ENCODE peak calls at places on chromosomes 2 and 18, in seven cellular contexts. U is A549, Z is kidney epithelial cell, I is neural progenitor cell, A is IMR-90, O is GM12865, G is AG04450. C is an unnamed sample.

GRCh38 chr2:216774620-216775019 is 79.3 kb upstream of the IGFBP5 start:
- DNase-seq in I (no peak), Z (peak), U (no peak), G (peak), A (peak), O (no peak), C (peak)

GRCh38 chr2:172282944-172283343 is 144.4 kb upstream of the ITGA6 start:
- DNase-seq in U (no peak), O (no peak), G (peak), A (peak), I (no peak), Z (peak), C (peak)

GRCh38 chr2:86158286-86158685 is 37.0 kb downstream of the IMMT start:
- DNase-seq in A (no peak), Z (no peak), O (no peak), G (no peak), I (no peak), U (no peak), C (no peak)

GRCh38 chr2:219611866-219612604 is 14.4 kb downstream of the STK11IP start:
- DNase-seq in G (no peak), I (no peak), O (no peak), U (no peak), A (no peak), Z (no peak), C (no peak)

GRCh38 chr2:159538801-159539200 is 77.5 kb downstream of the BAZ2B start:
- DNase-seq in O (no peak), U (no peak), G (no peak), Z (no peak), I (no peak), A (no peak), C (no peak)

GRCh38 chr18:55250729-55251128 is 291.5 kb upstream of the CCDC68 start:
- DNase-seq in G (no peak), U (no peak), A (peak), O (peak), Z (no peak), I (no peak), C (no peak)

GRCh38 chr2:232533944-232534710 is 5.4 kb upstream of the CHRNG start:
- DNase-seq in G (no peak), O (no peak), I (no peak), Z (no peak), U (no peak), A (peak), C (no peak)

GRCh38 chr2:227871375-227871788 is at the start of gene DAW1:
- DNase-seq in A (peak), I (no peak), G (no peak), O (peak), Z (peak), U (no peak), C (no peak)

GRCh38 chr2:105287692-105288091 is 41.8 kb downstream of the TGFBRAP1 start:
- DNase-seq in I (peak), G (no peak), A (peak), O (peak), Z (no peak), U (peak), C (no peak)

GRCh38 chr2:233049194-233049761 is 10.9 kb upstream of the INPP5D start:
- DNase-seq in O (no peak), G (no peak), I (no peak), Z (no peak), U (no peak), A (no peak), C (no peak)

GRCh38 chr2:154960802-154961583 is 262.5 kb downstream of the KCNJ3 start:
- DNase-seq in U (no peak), O (peak), I (no peak), Z (no peak), G (no peak), A (no peak), C (no peak)

GRCh38 chr2:187985923-187986322 is 305.8 kb upstream of the GULP1 start:
- DNase-seq in O (no peak), Z (no peak), U (no peak), G (no peak), I (no peak), A (peak), C (no peak)

GRCh38 chr2:191453756-191454155 is 208.6 kb downstream of the MYO1B start:
- DNase-seq in I (no peak), U (no peak), Z (peak), G (no peak), A (no peak), O (no peak), C (no peak)

GRCh38 chr2:189076572-189076971 is 102.4 kb downstream of the COL3A1 start:
- DNase-seq in U (no peak), G (no peak), I (no peak), A (peak), Z (no peak), O (no peak), C (no peak)
- TF ChIP-seq CTCF in U (no peak), G (no peak), I (no peak), A (no peak), Z (no peak), O (no peak), C (no peak)

GRCh38 chr2:64363848-64364247 is 90.1 kb upstream of the LGALSL start:
- DNase-seq in Z (no peak), I (no peak), U (no peak), G (no peak), O (no peak), A (no peak), C (no peak)
- TF ChIP-seq CTCF in Z (no peak), I (no peak), U (no peak), G (no peak), O (peak), A (no peak), C (no peak)

DNA sequence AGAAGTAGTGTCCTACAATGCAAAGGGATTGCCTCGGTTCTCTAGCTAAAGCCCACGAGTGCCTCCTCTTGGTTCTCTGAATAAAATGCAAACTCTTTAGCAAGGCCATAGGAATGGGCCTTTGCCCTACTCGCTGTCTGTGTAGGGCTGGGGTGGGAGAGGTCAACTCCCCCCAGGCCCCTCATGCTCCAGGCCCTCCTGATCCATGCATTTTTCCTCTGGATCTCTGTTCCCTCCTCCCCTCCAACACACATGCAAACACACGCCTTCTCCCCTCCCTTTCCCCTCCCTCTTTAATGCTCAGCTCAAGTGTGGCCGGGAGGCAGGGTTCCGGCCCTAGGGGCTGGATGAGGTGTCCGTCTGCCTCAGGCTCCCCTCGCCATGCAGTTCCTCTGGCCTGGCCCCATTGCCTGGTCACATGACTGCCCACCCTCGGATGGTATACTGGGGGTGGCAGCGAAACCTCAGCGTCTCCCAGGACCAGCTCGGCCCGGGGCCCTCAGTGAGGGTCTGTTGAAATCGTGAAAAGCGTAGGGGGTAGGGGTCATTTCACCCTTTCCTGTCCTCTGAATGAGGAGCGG is 14.9 kb upstream of the KLF11 start:
- DNase-seq in Z (no peak), G (no peak), A (no peak), I (peak), O (peak), U (no peak), C (no peak)
- TF ChIP-seq CTCF in Z (no peak), G (no peak), A (no peak), I (peak), O (peak), U (no peak), C (no peak)

DNA sequence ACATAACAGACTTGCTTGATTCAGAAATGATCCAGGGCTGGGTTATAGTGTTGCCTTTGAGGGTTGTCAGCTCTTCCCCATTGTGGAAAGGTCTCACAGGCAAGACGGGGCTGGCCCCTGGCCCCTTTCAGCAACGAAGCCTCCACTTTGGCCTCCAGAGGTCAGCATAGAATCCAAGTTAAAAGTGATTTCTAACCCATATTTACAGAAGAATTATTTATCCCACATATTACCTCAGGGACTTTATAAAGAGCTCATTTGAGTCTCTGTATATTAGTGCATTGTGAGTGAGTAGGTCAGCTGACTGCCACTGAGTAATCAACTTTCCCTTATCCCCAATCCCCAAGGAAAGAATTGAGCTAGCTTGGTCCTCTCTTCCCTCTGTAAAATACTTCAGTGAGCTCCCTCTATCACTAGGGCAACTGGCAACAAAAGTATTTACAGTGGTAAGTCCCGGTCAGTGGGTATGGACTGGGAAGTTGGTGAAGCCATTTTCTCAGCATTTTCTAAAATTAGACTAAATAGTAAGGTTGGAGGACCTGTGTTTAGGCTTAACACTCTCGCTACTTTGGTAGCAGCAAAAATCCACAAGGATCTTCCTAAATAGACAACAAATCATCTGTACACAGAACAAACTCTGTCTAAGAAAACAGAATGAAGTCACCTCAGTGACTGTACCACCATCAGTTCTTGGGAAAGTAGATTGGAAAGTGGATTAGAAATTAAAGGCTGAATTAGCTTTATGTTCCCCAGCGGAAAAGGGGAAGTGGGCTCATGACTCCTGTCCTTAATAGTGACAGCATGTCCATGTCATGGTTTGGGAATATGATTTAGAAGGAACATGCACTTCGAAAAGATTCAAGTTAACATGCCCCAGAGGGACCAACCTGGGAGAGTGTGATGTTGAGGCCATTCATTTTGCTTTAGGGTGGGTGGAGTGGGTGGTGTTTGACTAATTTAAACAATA is 171.0 kb upstream of the SIX3 start:
- DNase-seq in O (peak), Z (no peak), I (peak), G (no peak), A (no peak), U (no peak), C (no peak)
- TF ChIP-seq CTCF in O (peak), Z (no peak), I (peak), G (no peak), A (no peak), U (peak), C (no peak)

GRCh38 chr2:20677301-20678176 is 10.6 kb downstream of the GDF7 start:
- DNase-seq in I (peak), Z (no peak), A (no peak), G (no peak), O (peak), U (no peak), C (no peak)
- TF ChIP-seq CTCF in I (peak), Z (peak), A (no peak), G (peak), O (peak), U (peak), C (no peak)

DNA sequence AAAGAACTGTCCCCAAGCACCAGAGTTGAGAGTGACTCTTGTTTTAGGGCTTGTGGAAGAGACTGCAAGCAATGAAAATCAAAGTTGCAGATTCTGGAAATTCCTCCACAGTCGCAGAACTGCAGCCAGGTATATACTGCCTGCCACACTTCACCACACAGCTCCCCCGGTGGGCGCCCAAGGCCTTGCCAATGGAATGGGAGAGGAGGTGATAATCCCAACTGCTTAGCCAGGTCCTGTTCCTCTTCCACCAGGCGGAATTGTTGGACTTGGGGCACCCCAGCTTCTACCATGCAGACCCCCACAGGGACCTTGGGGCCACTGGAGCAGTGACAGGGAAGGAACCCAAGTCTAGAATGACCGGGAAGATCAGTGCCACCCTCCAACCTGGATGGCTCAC is 4.8 kb upstream of the PDIA6 start:
- DNase-seq in U (no peak), A (no peak), O (no peak), G (no peak), I (peak), Z (no peak), C (no peak)
- TF ChIP-seq CTCF in U (peak), A (peak), O (no peak), G (peak), I (peak), Z (peak), C (no peak)

GRCh38 chr2:181657379-181657778 is 474 bp upstream of the CERKL start:
- DNase-seq in O (no peak), U (no peak), A (no peak), Z (no peak), I (no peak), G (no peak), C (no peak)

GRCh38 chr2:181667234-181667633 is 10.3 kb upstream of the CERKL start:
- DNase-seq in G (no peak), I (no peak), Z (no peak), U (no peak), A (no peak), O (no peak), C (no peak)

GRCh38 chr2:181658444-181658843 is 1.5 kb upstream of the CERKL start:
- DNase-seq in A (no peak), G (no peak), Z (no peak), O (no peak), I (peak), U (no peak), C (no peak)

GRCh38 chr2:181660181-181660580 is 3.3 kb upstream of the CERKL start:
- DNase-seq in A (no peak), Z (no peak), I (no peak), G (no peak), U (no peak), O (no peak), C (no peak)

GRCh38 chr2:181662287-181662686 is 5.4 kb upstream of the CERKL start:
- DNase-seq in A (no peak), I (no peak), G (no peak), O (no peak), U (no peak), Z (no peak), C (no peak)
- TF ChIP-seq CTCF in A (no peak), I (no peak), G (no peak), O (no peak), U (no peak), Z (no peak), C (no peak)